ENCODE peak calls at places on chromosomes 12 and 14, in nine cellular contexts. One of them, this sample, is unnamed.

GRCh38 chr12:104672501-104673265 is 215.9 kb downstream of the CHST11 start:
- DNase-seq in ovary: no peak
- DNase-seq in A549: peak; percentile 51
- DNase-seq in upper lobe of left lung: peak; percentile 65
- DNase-seq in transverse colon: no peak
- DNase-seq in SK-N-SH: no peak
- DNase-seq in HepG2: no peak
- DNase-seq in stomach: no peak
- DNase-seq in H1: no peak
- DNase-seq in this sample: no peak

GRCh38 chr12:114355389-114356088 is 50.4 kb downstream of the TBX5 start:
- DNase-seq in ovary: no peak
- DNase-seq in A549: peak; percentile 58
- DNase-seq in upper lobe of left lung: peak; percentile 22
- DNase-seq in transverse colon: no peak
- DNase-seq in SK-N-SH: peak; percentile 19
- DNase-seq in HepG2: peak; percentile 23
- DNase-seq in stomach: no peak
- DNase-seq in H1: no peak
- DNase-seq in this sample: no peak

GRCh38 chr12:93879476-93880376 is 202.6 kb downstream of the CRADD start:
- DNase-seq in ovary: no peak
- DNase-seq in A549: peak; percentile 44
- DNase-seq in upper lobe of left lung: no peak
- DNase-seq in transverse colon: no peak
- DNase-seq in SK-N-SH: no peak
- DNase-seq in HepG2: no peak
- DNase-seq in stomach: no peak
- DNase-seq in H1: no peak
- DNase-seq in this sample: peak; percentile 66

GRCh38 chr12:116528498-116528897 is 30.7 kb upstream of the MAP1LC3B2 start:
- DNase-seq in ovary: no peak
- DNase-seq in A549: peak; percentile 41
- DNase-seq in upper lobe of left lung: no peak
- DNase-seq in transverse colon: no peak
- DNase-seq in SK-N-SH: no peak
- DNase-seq in HepG2: no peak
- DNase-seq in stomach: no peak
- DNase-seq in H1: no peak
- DNase-seq in this sample: no peak

GRCh38 chr14:25848601-25849000 is 749.2 kb downstream of the NOVA1 start:
- DNase-seq in ovary: no peak
- DNase-seq in A549: no peak
- DNase-seq in upper lobe of left lung: no peak
- DNase-seq in transverse colon: no peak
- DNase-seq in SK-N-SH: no peak
- DNase-seq in HepG2: no peak
- DNase-seq in stomach: no peak
- DNase-seq in H1: no peak
- DNase-seq in this sample: no peak

GRCh38 chr12:76634074-76634570 is 74.6 kb upstream of the OSBPL8 start:
- DNase-seq in ovary: no peak
- DNase-seq in A549: no peak
- DNase-seq in upper lobe of left lung: no peak
- DNase-seq in transverse colon: no peak
- DNase-seq in SK-N-SH: peak; percentile 22
- DNase-seq in HepG2: no peak
- DNase-seq in stomach: no peak
- DNase-seq in H1: no peak
- DNase-seq in this sample: no peak

GRCh38 chr12:53171725-53172329 is 8.7 kb upstream of the ZNF740 start:
- DNase-seq in ovary: no peak
- DNase-seq in A549: peak; percentile 47
- DNase-seq in upper lobe of left lung: no peak
- DNase-seq in transverse colon: no peak
- DNase-seq in SK-N-SH: peak; percentile 62
- DNase-seq in HepG2: peak; percentile 34
- DNase-seq in stomach: no peak
- DNase-seq in H1: no peak
- DNase-seq in this sample: no peak

GRCh38 chr12:132284071-132284492 is 45.3 kb downstream of the GALNT9 start:
- DNase-seq in ovary: no peak
- DNase-seq in A549: peak; percentile 63
- DNase-seq in upper lobe of left lung: no peak
- DNase-seq in transverse colon: no peak
- DNase-seq in SK-N-SH: no peak
- DNase-seq in HepG2: no peak
- DNase-seq in stomach: no peak
- DNase-seq in H1: no peak
- DNase-seq in this sample: no peak

GRCh38 chr12:10191865-10192264 is 13.0 kb downstream of the TMEM52B start:
- DNase-seq in ovary: no peak
- DNase-seq in A549: no peak
- DNase-seq in upper lobe of left lung: no peak
- DNase-seq in transverse colon: no peak
- DNase-seq in SK-N-SH: no peak
- DNase-seq in HepG2: no peak
- DNase-seq in stomach: no peak
- DNase-seq in H1: no peak
- DNase-seq in this sample: no peak

GRCh38 chr14:89748004-89748403 is 206.5 kb downstream of the EFCAB11 start:
- DNase-seq in ovary: no peak
- DNase-seq in A549: no peak
- DNase-seq in upper lobe of left lung: no peak
- DNase-seq in transverse colon: no peak
- DNase-seq in SK-N-SH: no peak
- DNase-seq in HepG2: no peak
- DNase-seq in stomach: no peak
- DNase-seq in H1: no peak
- DNase-seq in this sample: peak; percentile 42

GRCh38 chr12:110104188-110104969 is 19.8 kb upstream of the IFT81 start:
- DNase-seq in ovary: no peak
- DNase-seq in A549: no peak
- DNase-seq in upper lobe of left lung: no peak
- DNase-seq in transverse colon: no peak
- DNase-seq in SK-N-SH: no peak
- DNase-seq in HepG2: peak; percentile 69
- DNase-seq in stomach: no peak
- DNase-seq in H1: no peak
- DNase-seq in this sample: no peak

GRCh38 chr12:14656846-14657245 is 39.6 kb downstream of the GUCY2C start:
- DNase-seq in ovary: no peak
- DNase-seq in A549: no peak
- DNase-seq in upper lobe of left lung: no peak
- DNase-seq in transverse colon: no peak
- DNase-seq in SK-N-SH: no peak
- DNase-seq in HepG2: peak; percentile 2
- DNase-seq in stomach: no peak
- DNase-seq in H1: no peak
- DNase-seq in this sample: no peak

GRCh38 chr12:49944718-49945117 is 5.8 kb upstream of the AQP2 start:
- DNase-seq in ovary: no peak
- DNase-seq in A549: no peak
- DNase-seq in upper lobe of left lung: peak; percentile 18
- DNase-seq in transverse colon: no peak
- DNase-seq in SK-N-SH: no peak
- DNase-seq in HepG2: no peak
- DNase-seq in stomach: no peak
- DNase-seq in H1: no peak
- DNase-seq in this sample: no peak

GRCh38 chr14:71228711-71229110 is 321.5 kb downstream of the PCNX1 start:
- DNase-seq in ovary: no peak
- DNase-seq in A549: no peak
- DNase-seq in upper lobe of left lung: no peak
- DNase-seq in transverse colon: no peak
- DNase-seq in SK-N-SH: no peak
- DNase-seq in HepG2: peak; percentile 87
- DNase-seq in stomach: no peak
- DNase-seq in H1: no peak
- DNase-seq in this sample: no peak

GRCh38 chr14:98404811-98405210 is 867.2 kb downstream of the BCL11B start:
- DNase-seq in ovary: no peak
- DNase-seq in A549: no peak
- DNase-seq in upper lobe of left lung: no peak
- DNase-seq in transverse colon: no peak
- DNase-seq in SK-N-SH: no peak
- DNase-seq in HepG2: no peak
- DNase-seq in stomach: no peak
- DNase-seq in H1: no peak
- DNase-seq in this sample: peak; percentile 60
- TF ChIP-seq EP300 in ovary: no peak
- TF ChIP-seq EP300 in A549: no peak
- TF ChIP-seq EP300 in upper lobe of left lung: no peak
- TF ChIP-seq EP300 in transverse colon: no peak
- TF ChIP-seq EP300 in SK-N-SH: no peak
- TF ChIP-seq EP300 in HepG2: no peak
- TF ChIP-seq EP300 in stomach: no peak
- TF ChIP-seq EP300 in H1: no peak
- TF ChIP-seq EP300 in this sample: no peak

GRCh38 chr14:48973136-48973535 is 613.0 kb downstream of the RPS29 start:
- DNase-seq in ovary: no peak
- DNase-seq in A549: no peak
- DNase-seq in upper lobe of left lung: no peak
- DNase-seq in transverse colon: no peak
- DNase-seq in SK-N-SH: no peak
- DNase-seq in HepG2: no peak
- DNase-seq in stomach: no peak
- DNase-seq in H1: no peak
- DNase-seq in this sample: no peak
- TF ChIP-seq EP300 in ovary: no peak
- TF ChIP-seq EP300 in A549: no peak
- TF ChIP-seq EP300 in upper lobe of left lung: no peak
- TF ChIP-seq EP300 in transverse colon: no peak
- TF ChIP-seq EP300 in SK-N-SH: no peak
- TF ChIP-seq EP300 in HepG2: no peak
- TF ChIP-seq EP300 in stomach: no peak
- TF ChIP-seq EP300 in H1: no peak
- TF ChIP-seq EP300 in this sample: no peak

DNA sequence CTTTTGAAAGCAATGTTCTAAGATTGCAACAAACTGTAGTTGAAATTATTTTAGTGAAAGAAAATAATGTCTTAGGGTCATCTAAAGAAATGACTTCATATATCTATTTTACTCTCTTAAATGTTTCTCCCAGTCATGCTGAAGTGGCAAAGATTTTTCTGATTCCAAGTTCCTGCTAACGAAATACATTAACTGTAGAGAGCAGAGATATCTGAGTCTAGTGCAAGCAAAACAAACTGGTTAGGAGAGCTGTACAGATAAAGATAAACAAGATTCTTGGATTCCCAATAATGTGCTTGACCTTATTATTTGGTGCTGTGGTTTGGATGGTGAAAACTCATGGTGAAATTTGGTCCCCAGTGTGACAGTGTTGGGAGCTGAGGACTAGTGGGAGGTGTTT is 199.9 kb upstream of the PWP1 start:
- DNase-seq in ovary: no peak
- DNase-seq in A549: peak; percentile 28
- DNase-seq in upper lobe of left lung: no peak
- DNase-seq in transverse colon: no peak
- DNase-seq in SK-N-SH: no peak
- DNase-seq in HepG2: no peak
- DNase-seq in stomach: no peak
- DNase-seq in H1: no peak
- DNase-seq in this sample: no peak
- TF ChIP-seq EP300 in ovary: no peak
- TF ChIP-seq EP300 in A549: no peak
- TF ChIP-seq EP300 in upper lobe of left lung: no peak
- TF ChIP-seq EP300 in transverse colon: no peak
- TF ChIP-seq EP300 in SK-N-SH: no peak
- TF ChIP-seq EP300 in HepG2: no peak
- TF ChIP-seq EP300 in stomach: no peak
- TF ChIP-seq EP300 in H1: no peak
- TF ChIP-seq EP300 in this sample: no peak

GRCh38 chr12:26304273-26304672 is 108.9 kb downstream of the SSPN start:
- DNase-seq in ovary: no peak
- DNase-seq in A549: no peak
- DNase-seq in upper lobe of left lung: no peak
- DNase-seq in transverse colon: no peak
- DNase-seq in SK-N-SH: no peak
- DNase-seq in HepG2: no peak
- DNase-seq in stomach: no peak
- DNase-seq in H1: no peak
- DNase-seq in this sample: no peak

GRCh38 chr12:26297386-26298070 is 102.2 kb downstream of the SSPN start:
- DNase-seq in ovary: no peak
- DNase-seq in A549: no peak
- DNase-seq in upper lobe of left lung: no peak
- DNase-seq in transverse colon: no peak
- DNase-seq in SK-N-SH: no peak
- DNase-seq in HepG2: no peak
- DNase-seq in stomach: no peak
- DNase-seq in H1: no peak
- DNase-seq in this sample: no peak

GRCh38 chr12:26295001-26295400 is 99.6 kb downstream of the SSPN start:
- DNase-seq in ovary: no peak
- DNase-seq in A549: no peak
- DNase-seq in upper lobe of left lung: no peak
- DNase-seq in transverse colon: no peak
- DNase-seq in SK-N-SH: no peak
- DNase-seq in HepG2: no peak
- DNase-seq in stomach: no peak
- DNase-seq in H1: no peak
- DNase-seq in this sample: no peak

GRCh38 chr12:26303418-26303817 is 108.0 kb downstream of the SSPN start:
- DNase-seq in ovary: no peak
- DNase-seq in A549: no peak
- DNase-seq in upper lobe of left lung: no peak
- DNase-seq in transverse colon: no peak
- DNase-seq in SK-N-SH: no peak
- DNase-seq in HepG2: no peak
- DNase-seq in stomach: no peak
- DNase-seq in H1: no peak
- DNase-seq in this sample: no peak

DNA sequence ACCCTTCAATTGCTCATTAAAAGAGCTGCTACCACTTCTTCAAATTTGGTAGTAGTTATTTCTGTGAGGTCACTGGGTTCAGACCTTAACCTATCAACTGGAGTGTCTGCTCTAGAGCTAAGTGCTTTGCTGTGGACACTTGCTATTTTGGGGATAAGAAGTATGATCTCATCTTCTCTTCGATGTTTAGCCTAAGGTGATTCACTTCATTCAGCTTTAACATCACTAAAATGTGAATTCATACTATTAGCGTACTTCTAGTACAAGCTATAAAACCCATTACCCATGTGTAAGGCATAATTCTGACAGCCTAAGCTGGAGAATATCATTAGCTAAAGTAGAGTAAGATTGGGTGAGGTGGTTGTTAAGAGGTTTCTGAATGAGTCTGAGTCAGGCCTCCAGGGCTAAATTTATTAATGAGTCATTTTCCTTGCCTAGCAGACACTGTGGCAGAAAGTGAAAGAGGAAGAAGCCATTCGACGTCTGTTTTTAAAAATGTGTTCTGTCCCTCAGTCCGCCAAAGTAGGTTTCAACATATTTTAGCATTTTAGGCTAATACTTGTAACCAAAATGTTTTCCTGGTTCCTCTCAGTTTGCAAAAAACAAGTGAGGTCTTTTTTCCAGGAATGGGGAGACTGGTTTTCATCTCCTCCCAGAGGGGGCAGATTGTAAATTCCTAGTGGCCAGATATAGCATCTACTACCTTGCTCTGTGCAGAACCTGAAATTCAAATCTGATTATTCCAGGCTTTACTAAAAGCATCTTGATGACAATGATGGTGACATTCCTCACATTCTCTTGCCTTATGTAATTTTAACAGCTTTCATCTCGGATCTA is 103.6 kb downstream of the SSPN start:
- DNase-seq in ovary: no peak
- DNase-seq in A549: peak; percentile 52
- DNase-seq in upper lobe of left lung: no peak
- DNase-seq in transverse colon: no peak
- DNase-seq in SK-N-SH: peak; percentile 12
- DNase-seq in HepG2: no peak
- DNase-seq in stomach: no peak
- DNase-seq in H1: no peak
- DNase-seq in this sample: no peak
- TF ChIP-seq EP300 in ovary: no peak
- TF ChIP-seq EP300 in A549: no peak
- TF ChIP-seq EP300 in upper lobe of left lung: no peak
- TF ChIP-seq EP300 in transverse colon: no peak
- TF ChIP-seq EP300 in SK-N-SH: no peak
- TF ChIP-seq EP300 in HepG2: no peak
- TF ChIP-seq EP300 in stomach: no peak
- TF ChIP-seq EP300 in H1: no peak
- TF ChIP-seq EP300 in this sample: no peak

This sample was measured in esophagus muscularis mucosa.